ENCODE peak calls at places on chromosome 9, in four cellular contexts. H is posterior cingulate gyrus, P is PC-3, I is endodermal cell. T is an unnamed sample.

GRCh38 chr9:4301302-4301701 is 1.4 kb upstream of the GLIS3 start:
- DNase-seq in P (peak; percentile 49), I (no peak), H (no peak), T (no peak)

GRCh38 chr9:130579738-130580463 is 524 bp downstream of the FUBP3 start:
- DNase-seq in P (no peak), I (no peak), H (no peak), T (no peak)

GRCh38 chr9:33082538-33083326 is 6.3 kb upstream of the SMU1 start:
- DNase-seq in H (no peak), P (no peak), I (no peak), T (no peak)

GRCh38 chr9:133683494-133684460 is 47.6 kb downstream of the DBH start:
- DNase-seq in H (no peak), I (no peak), P (no peak), T (no peak)

GRCh38 chr9:111056554-111056953 is 18.3 kb upstream of the LPAR1 start:
- DNase-seq in I (no peak), H (no peak), P (no peak), T (no peak)

GRCh38 chr9:123033864-123034598 is 564 bp downstream of the GPR21 start:
- DNase-seq in I (no peak), H (no peak), P (no peak), T (no peak)

GRCh38 chr9:82140471-82140870 is 151.9 kb downstream of the SPATA31D1 start:
- DNase-seq in P (peak; percentile 45), H (no peak), I (no peak), T (no peak)

GRCh38 chr9:849431-849830 is 7.9 kb downstream of the DMRT1 start:
- DNase-seq in I (peak; percentile 57), H (no peak), P (no peak), T (no peak)

GRCh38 chr9:96031962-96032534 is 156.6 kb downstream of the ERCC6L2 start:
- DNase-seq in P (no peak), H (no peak), I (no peak), T (no peak)

T was measured in caudate nucleus.